ENCODE peak calls at places on chromosomes 13 and 19, in seven cellular contexts. A is A549, W is HFFc6, Y is head of caudate nucleus, R is Ammon's horn, O is pulmonary artery endothelial cell, D is NCI-H2029 treated with DMSO at 0.1 percent for 48 hours. C is an unnamed sample.

GRCh38 chr19:11355160-11356073 is at the start of gene PLPPR2:
- DNase-seq in A (peak; percentile 56), W (peak; percentile 79), Y (peak; percentile 93), D (peak; percentile 77), R (peak; percentile 94), O (peak; percentile 75), C (peak; percentile 84)

GRCh38 chr13:66430266-66430665 is 799.9 kb downstream of the PCDH9 start:
- DNase-seq in R (no peak), W (no peak), Y (no peak), O (no peak), A (no peak), D (no peak), C (no peak)

GRCh38 chr19:43699506-43700367 is 16.1 kb upstream of the IRGC start:
- DNase-seq in Y (peak; percentile 25), D (no peak), A (no peak), W (no peak), O (no peak), R (peak; percentile 49), C (no peak)

GRCh38 chr19:2084993-2085720 is 11.0 kb downstream of the MOB3A start:
- DNase-seq in Y (no peak), A (no peak), W (peak; percentile 28), O (no peak), R (peak; percentile 49), D (no peak), C (peak; percentile 93)

GRCh38 chr19:17264641-17264979 is at the start of gene USHBP1:
- DNase-seq in D (no peak), O (peak; percentile 40), R (no peak), Y (no peak), W (no peak), A (no peak), C (no peak)

GRCh38 chr13:37277435-37278144 is 172.1 kb upstream of the CSNK1A1L start:
- DNase-seq in R (no peak), Y (no peak), D (no peak), A (no peak), O (no peak), W (peak; percentile 25), C (no peak)

GRCh38 chr19:5520501-5520900 is 47.3 kb downstream of the TINCR start:
- DNase-seq in W (no peak), O (no peak), A (no peak), D (no peak), R (no peak), Y (no peak), C (no peak)

GRCh38 chr13:102226591-102226990 is 175.3 kb downstream of the FGF14 start:
- DNase-seq in W (no peak), Y (no peak), R (no peak), D (no peak), A (no peak), O (no peak), C (no peak)

GRCh38 chr13:95226476-95226875 is 74.8 kb downstream of the ABCC4 start:
- DNase-seq in O (no peak), Y (no peak), W (no peak), D (no peak), A (no peak), R (no peak), C (no peak)

GRCh38 chr13:85230754-85231153 is 568.5 kb downstream of the SLITRK6 start:
- DNase-seq in W (no peak), O (no peak), D (no peak), A (no peak), R (no peak), Y (no peak), C (no peak)

GRCh38 chr13:75485286-75486062 is 3.5 kb upstream of the TBC1D4 start:
- DNase-seq in W (peak; percentile 60), R (no peak), O (no peak), D (no peak), A (peak; percentile 3), Y (no peak), C (no peak)

GRCh38 chr19:15429825-15430467 is 11.2 kb upstream of the AKAP8L start:
- DNase-seq in D (no peak), R (no peak), O (no peak), W (no peak), A (no peak), Y (no peak), C (no peak)

GRCh38 chr19:10036601-10037071 is 23.4 kb downstream of the RDH8 start:
- DNase-seq in D (no peak), O (no peak), W (no peak), Y (no peak), A (peak; percentile 33), R (no peak), C (no peak)

GRCh38 chr19:14979136-14979497 is 547 bp downstream of the SLC1A6 start:
- DNase-seq in R (no peak), Y (peak; percentile 34), W (no peak), O (no peak), A (no peak), D (no peak), C (no peak)